ENCODE peak calls at places on chromosomes 12 and 14, in nine cellular contexts. D is EH; P is cerebellar nuclear complex; X is Caki2; Q is activated CD4-positive, alpha-beta T cell treated with anti-CD3 and anti-CD28 coated beads, Interleukin-2, amount 50 U/mL, for 24 hours; K is fibroblast of pulmonary artery; R is activated naive CD4-positive, alpha-beta T cell; G is breast epithelium; T is H4. U is an unnamed sample.

GRCh38 chr14:51395361-51395849 is 155.4 kb downstream of the TMX1 start:
- DNase-seq in D (peak), P (no peak), X (no peak), Q (no peak), K (peak), R (no peak), G (peak), T (peak), U (peak)

GRCh38 chr14:76926521-76927251 is 100.5 kb downstream of the LRRC74A start:
- DNase-seq in D (peak), P (no peak), X (no peak), Q (peak), K (peak), R (peak), G (no peak), T (no peak), U (no peak)

GRCh38 chr12:113231275-113232231 is 10.3 kb downstream of the TPCN1 start:
- DNase-seq in D (peak), P (no peak), X (peak), Q (no peak), K (peak), R (no peak), G (no peak), T (peak), U (peak)

GRCh38 chr12:53701518-53702264 is 25.6 kb downstream of the CALCOCO1 start:
- DNase-seq in D (peak), P (no peak), X (peak), Q (peak), K (peak), R (peak), G (peak), T (peak), U (peak)

GRCh38 chr12:98745578-98746391 is 100.7 kb downstream of the APAF1 start:
- DNase-seq in D (peak), P (no peak), X (no peak), Q (no peak), K (peak), R (no peak), G (no peak), T (no peak), U (peak)

GRCh38 chr12:92629349-92630065 is 73.3 kb upstream of the PLEKHG7 start:
- DNase-seq in D (peak), P (no peak), X (peak), Q (no peak), K (peak), R (no peak), G (peak), T (peak), U (peak)

GRCh38 chr14:55665067-55665700 is 85.2 kb downstream of the KTN1 start:
- DNase-seq in D (peak), P (no peak), X (no peak), Q (no peak), K (no peak), R (no peak), G (no peak), T (no peak), U (peak)

GRCh38 chr14:68473794-68474193 is 319.1 kb downstream of the ZFP36L1 start:
- DNase-seq in D (no peak), P (no peak), X (no peak), Q (no peak), K (peak), R (no peak), G (no peak), T (peak), U (no peak)

GRCh38 chr14:61652526-61653262 is 42.6 kb upstream of the HIF1A start:
- DNase-seq in D (peak), P (no peak), X (no peak), Q (no peak), K (no peak), R (no peak), G (no peak), T (no peak), U (no peak)

GRCh38 chr12:95838125-95838524 is 20.6 kb upstream of the SNRPF start:
- DNase-seq in D (peak), P (no peak), X (no peak), Q (no peak), K (no peak), R (no peak), G (no peak), T (peak), U (peak)

GRCh38 chr14:53126705-53127104 is 26.4 kb downstream of the DDHD1 start:
- DNase-seq in D (peak), P (no peak), X (no peak), Q (no peak), K (no peak), R (no peak), G (no peak), T (no peak), U (no peak)

GRCh38 chr12:47576256-47576655 is 129.6 kb downstream of the RPAP3 start:
- DNase-seq in D (no peak), P (no peak), X (no peak), Q (no peak), K (no peak), R (no peak), G (no peak), T (no peak), U (peak)

GRCh38 chr14:77498984-77499527 is 440 bp upstream of the ISM2 start:
- DNase-seq in D (peak), P (no peak), X (no peak), Q (no peak), K (no peak), R (no peak), G (no peak), T (no peak), U (peak)

GRCh38 chr12:3820122-3820521 is 53.1 kb downstream of the PARP11 start:
- DNase-seq in D (peak), P (no peak), X (peak), Q (no peak), K (peak), R (no peak), G (no peak), T (no peak), U (peak)

GRCh38 chr12:52380271-52380694 is 5.2 kb downstream of the KRT84 start:
- DNase-seq in D (peak), P (no peak), X (no peak), Q (no peak), K (peak), R (no peak), G (peak), T (peak), U (peak)

U was measured in astrocyte of the hippocampus.